ENCODE peak calls at places on chromosome 2, in nine cellular contexts. One of them, this sample, is unnamed.
A peak's percentile ranks its signal among the peaks of the same experiment; 100 is the strongest.

GRCh38 chr2:231611273-231612198 is 18.9 kb downstream of the TEX44 start:
- DNase-seq in lower lobe of right lung: no peak
- DNase-seq in cardiac fibroblast: peak; percentile 53
- DNase-seq in 8988T: peak; percentile 87
- DNase-seq in activated CD4-positive, CD25-positive, alpha-beta regulatory T cell: no peak
- DNase-seq in lower leg skin: peak; percentile 76
- DNase-seq in head of caudate nucleus: peak; percentile 49
- DNase-seq in Calu3: peak; percentile 74
- DNase-seq in SW480: peak; percentile 85
- DNase-seq in this sample: peak; percentile 60

GRCh38 chr2:223055836-223056235 is 3.8 kb downstream of the KCNE4 start:
- DNase-seq in cardiac fibroblast: peak; percentile 51
- DNase-seq in Calu3: no peak
- DNase-seq in head of caudate nucleus: no peak
- DNase-seq in lower leg skin: no peak
- DNase-seq in lower lobe of right lung: no peak
- DNase-seq in SW480: no peak
- DNase-seq in 8988T: no peak
- DNase-seq in activated CD4-positive, CD25-positive, alpha-beta regulatory T cell: no peak
- DNase-seq in this sample: no peak

GRCh38 chr2:74181739-74182138 is 3.1 kb upstream of the MOB1A start:
- DNase-seq in head of caudate nucleus: peak; percentile 51
- DNase-seq in Calu3: no peak
- DNase-seq in cardiac fibroblast: no peak
- DNase-seq in SW480: no peak
- DNase-seq in lower lobe of right lung: peak; percentile 65
- DNase-seq in activated CD4-positive, CD25-positive, alpha-beta regulatory T cell: no peak
- DNase-seq in 8988T: no peak
- DNase-seq in lower leg skin: peak; percentile 64
- DNase-seq in this sample: no peak

GRCh38 chr2:46825958-46826897 is 89.4 kb downstream of the MCFD2 start:
- DNase-seq in SW480: no peak
- DNase-seq in cardiac fibroblast: peak; percentile 62
- DNase-seq in head of caudate nucleus: no peak
- DNase-seq in 8988T: no peak
- DNase-seq in lower lobe of right lung: no peak
- DNase-seq in lower leg skin: no peak
- DNase-seq in Calu3: no peak
- DNase-seq in activated CD4-positive, CD25-positive, alpha-beta regulatory T cell: no peak
- DNase-seq in this sample: no peak

GRCh38 chr2:237859082-237859433 is 365 bp upstream of the RAMP1 start:
- DNase-seq in head of caudate nucleus: peak; percentile 71
- DNase-seq in lower lobe of right lung: no peak
- DNase-seq in 8988T: no peak
- DNase-seq in cardiac fibroblast: no peak
- DNase-seq in Calu3: no peak
- DNase-seq in lower leg skin: no peak
- DNase-seq in activated CD4-positive, CD25-positive, alpha-beta regulatory T cell: no peak
- DNase-seq in SW480: no peak
- DNase-seq in this sample: no peak

GRCh38 chr2:136116111-136116812 is 1.7 kb downstream of the CXCR4 start:
- DNase-seq in Calu3: peak; percentile 71
- DNase-seq in activated CD4-positive, CD25-positive, alpha-beta regulatory T cell: peak; percentile 73
- DNase-seq in 8988T: no peak
- DNase-seq in lower lobe of right lung: peak; percentile 87
- DNase-seq in lower leg skin: no peak
- DNase-seq in SW480: peak; percentile 14
- DNase-seq in head of caudate nucleus: no peak
- DNase-seq in cardiac fibroblast: peak; percentile 5
- DNase-seq in this sample: peak; percentile 44

GRCh38 chr2:171287606-171288005 is 126.9 kb upstream of the TLK1 start:
- DNase-seq in cardiac fibroblast: peak; percentile 29
- DNase-seq in lower leg skin: no peak
- DNase-seq in SW480: no peak
- DNase-seq in lower lobe of right lung: no peak
- DNase-seq in activated CD4-positive, CD25-positive, alpha-beta regulatory T cell: no peak
- DNase-seq in Calu3: no peak
- DNase-seq in 8988T: no peak
- DNase-seq in head of caudate nucleus: no peak
- DNase-seq in this sample: no peak

GRCh38 chr2:12918138-12918840 is 201.6 kb downstream of the TRIB2 start:
- DNase-seq in cardiac fibroblast: no peak
- DNase-seq in 8988T: no peak
- DNase-seq in activated CD4-positive, CD25-positive, alpha-beta regulatory T cell: no peak
- DNase-seq in head of caudate nucleus: no peak
- DNase-seq in lower leg skin: no peak
- DNase-seq in lower lobe of right lung: no peak
- DNase-seq in SW480: no peak
- DNase-seq in Calu3: no peak
- DNase-seq in this sample: no peak

GRCh38 chr2:144401036-144401435 is 118.9 kb downstream of the ZEB2 start:
- DNase-seq in 8988T: no peak
- DNase-seq in lower lobe of right lung: no peak
- DNase-seq in activated CD4-positive, CD25-positive, alpha-beta regulatory T cell: no peak
- DNase-seq in head of caudate nucleus: no peak
- DNase-seq in lower leg skin: no peak
- DNase-seq in cardiac fibroblast: no peak
- DNase-seq in SW480: no peak
- DNase-seq in Calu3: no peak
- DNase-seq in this sample: no peak

GRCh38 chr2:20040489-20041172 is 10.8 kb downstream of the LAPTM4A start:
- DNase-seq in cardiac fibroblast: no peak
- DNase-seq in 8988T: no peak
- DNase-seq in activated CD4-positive, CD25-positive, alpha-beta regulatory T cell: no peak
- DNase-seq in head of caudate nucleus: no peak
- DNase-seq in Calu3: no peak
- DNase-seq in SW480: peak; percentile 25
- DNase-seq in lower lobe of right lung: no peak
- DNase-seq in lower leg skin: no peak
- DNase-seq in this sample: peak; percentile 84

GRCh38 chr2:40611196-40611595 is 159.3 kb upstream of the SLC8A1 start:
- DNase-seq in cardiac fibroblast: peak; percentile 6
- DNase-seq in lower leg skin: no peak
- DNase-seq in head of caudate nucleus: no peak
- DNase-seq in activated CD4-positive, CD25-positive, alpha-beta regulatory T cell: no peak
- DNase-seq in Calu3: no peak
- DNase-seq in 8988T: no peak
- DNase-seq in SW480: no peak
- DNase-seq in lower lobe of right lung: no peak
- DNase-seq in this sample: no peak

GRCh38 chr2:212929116-212929515 is 222.3 kb downstream of the IKZF2 start:
- DNase-seq in Calu3: no peak
- DNase-seq in cardiac fibroblast: no peak
- DNase-seq in lower lobe of right lung: no peak
- DNase-seq in SW480: no peak
- DNase-seq in activated CD4-positive, CD25-positive, alpha-beta regulatory T cell: no peak
- DNase-seq in lower leg skin: no peak
- DNase-seq in head of caudate nucleus: no peak
- DNase-seq in 8988T: no peak
- DNase-seq in this sample: no peak

GRCh38 chr2:65032016-65032975 is 23.9 kb upstream of the CEP68 start:
- DNase-seq in SW480: no peak
- DNase-seq in cardiac fibroblast: peak; percentile 13
- DNase-seq in Calu3: no peak
- DNase-seq in 8988T: no peak
- DNase-seq in lower lobe of right lung: no peak
- DNase-seq in lower leg skin: no peak
- DNase-seq in head of caudate nucleus: no peak
- DNase-seq in activated CD4-positive, CD25-positive, alpha-beta regulatory T cell: no peak
- DNase-seq in this sample: no peak

GRCh38 chr2:126679314-126679713 is 23.4 kb downstream of the GYPC start:
- DNase-seq in cardiac fibroblast: no peak
- DNase-seq in activated CD4-positive, CD25-positive, alpha-beta regulatory T cell: no peak
- DNase-seq in head of caudate nucleus: no peak
- DNase-seq in SW480: no peak
- DNase-seq in lower leg skin: no peak
- DNase-seq in lower lobe of right lung: no peak
- DNase-seq in 8988T: no peak
- DNase-seq in Calu3: no peak
- DNase-seq in this sample: no peak

GRCh38 chr2:109331081-109331480 is 202.1 kb downstream of the SH3RF3 start:
- DNase-seq in lower lobe of right lung: no peak
- DNase-seq in cardiac fibroblast: peak; percentile 45
- DNase-seq in 8988T: no peak
- DNase-seq in activated CD4-positive, CD25-positive, alpha-beta regulatory T cell: no peak
- DNase-seq in head of caudate nucleus: no peak
- DNase-seq in lower leg skin: no peak
- DNase-seq in SW480: no peak
- DNase-seq in Calu3: no peak
- DNase-seq in this sample: no peak

GRCh38 chr2:238979636-238980035 is 131.8 kb downstream of the TWIST2 start:
- DNase-seq in 8988T: no peak
- DNase-seq in head of caudate nucleus: no peak
- DNase-seq in lower lobe of right lung: no peak
- DNase-seq in Calu3: no peak
- DNase-seq in activated CD4-positive, CD25-positive, alpha-beta regulatory T cell: no peak
- DNase-seq in SW480: no peak
- DNase-seq in cardiac fibroblast: no peak
- DNase-seq in lower leg skin: no peak
- DNase-seq in this sample: no peak

GRCh38 chr2:239409976-239410375 is 9.2 kb upstream of the HDAC4 start:
- DNase-seq in Calu3: no peak
- DNase-seq in activated CD4-positive, CD25-positive, alpha-beta regulatory T cell: no peak
- DNase-seq in cardiac fibroblast: no peak
- DNase-seq in lower leg skin: no peak
- DNase-seq in 8988T: no peak
- DNase-seq in SW480: no peak
- DNase-seq in head of caudate nucleus: no peak
- DNase-seq in lower lobe of right lung: no peak
- DNase-seq in this sample: no peak

GRCh38 chr2:217160103-217160502 is 300.2 kb upstream of the TNP1 start:
- DNase-seq in lower lobe of right lung: no peak
- DNase-seq in lower leg skin: no peak
- DNase-seq in cardiac fibroblast: no peak
- DNase-seq in Calu3: no peak
- DNase-seq in activated CD4-positive, CD25-positive, alpha-beta regulatory T cell: no peak
- DNase-seq in head of caudate nucleus: no peak
- DNase-seq in SW480: peak; percentile 11
- DNase-seq in 8988T: no peak
- DNase-seq in this sample: no peak

GRCh38 chr2:72081450-72081849 is 66.2 kb downstream of the CYP26B1 start:
- DNase-seq in lower lobe of right lung: no peak
- DNase-seq in activated CD4-positive, CD25-positive, alpha-beta regulatory T cell: no peak
- DNase-seq in lower leg skin: no peak
- DNase-seq in 8988T: no peak
- DNase-seq in SW480: no peak
- DNase-seq in cardiac fibroblast: peak; percentile 5
- DNase-seq in Calu3: no peak
- DNase-seq in head of caudate nucleus: peak; percentile 70
- DNase-seq in this sample: no peak

GRCh38 chr2:45397292-45397691 is 213.8 kb downstream of the SRBD1 start:
- DNase-seq in SW480: no peak
- DNase-seq in Calu3: no peak
- DNase-seq in lower lobe of right lung: no peak
- DNase-seq in activated CD4-positive, CD25-positive, alpha-beta regulatory T cell: no peak
- DNase-seq in lower leg skin: no peak
- DNase-seq in head of caudate nucleus: no peak
- DNase-seq in 8988T: no peak
- DNase-seq in cardiac fibroblast: no peak
- DNase-seq in this sample: no peak

GRCh38 chr2:47069628-47070154 is 85.4 kb downstream of the STPG4 start:
- DNase-seq in cardiac fibroblast: peak; percentile 83
- DNase-seq in 8988T: peak; percentile 93
- DNase-seq in SW480: peak; percentile 96
- DNase-seq in lower leg skin: peak; percentile 84
- DNase-seq in head of caudate nucleus: peak; percentile 66
- DNase-seq in lower lobe of right lung: peak; percentile 82
- DNase-seq in activated CD4-positive, CD25-positive, alpha-beta regulatory T cell: no peak
- DNase-seq in Calu3: peak; percentile 90
- DNase-seq in this sample: peak; percentile 78

GRCh38 chr2:47888581-47889280 is 17.6 kb downstream of the FBXO11 start:
- DNase-seq in activated CD4-positive, CD25-positive, alpha-beta regulatory T cell: no peak
- DNase-seq in cardiac fibroblast: no peak
- DNase-seq in 8988T: no peak
- DNase-seq in head of caudate nucleus: no peak
- DNase-seq in Calu3: no peak
- DNase-seq in SW480: no peak
- DNase-seq in lower lobe of right lung: no peak
- DNase-seq in lower leg skin: no peak
- DNase-seq in this sample: no peak

GRCh38 chr2:240991378-240992263 is 6.8 kb upstream of the SNED1 start:
- DNase-seq in SW480: peak; percentile 97
- DNase-seq in lower lobe of right lung: peak; percentile 90
- DNase-seq in head of caudate nucleus: peak; percentile 32
- DNase-seq in cardiac fibroblast: peak; percentile 93
- DNase-seq in Calu3: peak; percentile 90
- DNase-seq in 8988T: peak; percentile 76
- DNase-seq in activated CD4-positive, CD25-positive, alpha-beta regulatory T cell: no peak
- DNase-seq in lower leg skin: peak; percentile 87
- DNase-seq in this sample: peak; percentile 99

GRCh38 chr2:182593394-182593707 is 122.7 kb upstream of the DNAJC10 start:
- DNase-seq in activated CD4-positive, CD25-positive, alpha-beta regulatory T cell: no peak
- DNase-seq in 8988T: no peak
- DNase-seq in cardiac fibroblast: peak; percentile 73
- DNase-seq in head of caudate nucleus: peak; percentile 41
- DNase-seq in lower leg skin: no peak
- DNase-seq in SW480: peak; percentile 19
- DNase-seq in lower lobe of right lung: no peak
- DNase-seq in Calu3: no peak
- DNase-seq in this sample: peak; percentile 4

GRCh38 chr2:169828141-169828811 is 1.0 kb downstream of the UBR3 start:
- DNase-seq in activated CD4-positive, CD25-positive, alpha-beta regulatory T cell: peak; percentile 3
- DNase-seq in head of caudate nucleus: peak; percentile 71
- DNase-seq in cardiac fibroblast: peak; percentile 50
- DNase-seq in SW480: peak; percentile 57
- DNase-seq in 8988T: peak; percentile 44
- DNase-seq in lower leg skin: peak; percentile 40
- DNase-seq in Calu3: peak; percentile 35
- DNase-seq in lower lobe of right lung: peak; percentile 56
- DNase-seq in this sample: peak; percentile 45

GRCh38 chr2:9629222-9630000 is 1.4 kb downstream of the YWHAQ start:
- DNase-seq in cardiac fibroblast: peak; percentile 37
- DNase-seq in SW480: peak; percentile 33
- DNase-seq in lower lobe of right lung: no peak
- DNase-seq in Calu3: no peak
- DNase-seq in lower leg skin: no peak
- DNase-seq in activated CD4-positive, CD25-positive, alpha-beta regulatory T cell: no peak
- DNase-seq in head of caudate nucleus: no peak
- DNase-seq in 8988T: no peak
- DNase-seq in this sample: peak; percentile 53

GRCh38 chr2:223297788-223298187 is 245.8 kb downstream of the KCNE4 start:
- DNase-seq in head of caudate nucleus: peak; percentile 64
- DNase-seq in Calu3: no peak
- DNase-seq in cardiac fibroblast: no peak
- DNase-seq in activated CD4-positive, CD25-positive, alpha-beta regulatory T cell: no peak
- DNase-seq in 8988T: no peak
- DNase-seq in SW480: no peak
- DNase-seq in lower leg skin: no peak
- DNase-seq in lower lobe of right lung: no peak
- DNase-seq in this sample: no peak

GRCh38 chr2:182548031-182548950 is 121.5 kb upstream of the PDE1A start:
- DNase-seq in Calu3: no peak
- DNase-seq in 8988T: no peak
- DNase-seq in lower leg skin: no peak
- DNase-seq in activated CD4-positive, CD25-positive, alpha-beta regulatory T cell: no peak
- DNase-seq in cardiac fibroblast: peak; percentile 77
- DNase-seq in lower lobe of right lung: no peak
- DNase-seq in head of caudate nucleus: no peak
- DNase-seq in SW480: no peak
- DNase-seq in this sample: peak; percentile 51

GRCh38 chr2:188524519-188525113 is 232.9 kb downstream of the GULP1 start:
- DNase-seq in lower leg skin: no peak
- DNase-seq in head of caudate nucleus: peak; percentile 16
- DNase-seq in activated CD4-positive, CD25-positive, alpha-beta regulatory T cell: no peak
- DNase-seq in cardiac fibroblast: peak; percentile 81
- DNase-seq in 8988T: no peak
- DNase-seq in lower lobe of right lung: no peak
- DNase-seq in SW480: peak; percentile 50
- DNase-seq in Calu3: peak; percentile 51
- DNase-seq in this sample: peak; percentile 66

GRCh38 chr2:121282800-121283382 is 2.1 kb downstream of the TFCP2L1 start:
- DNase-seq in SW480: no peak
- DNase-seq in lower lobe of right lung: no peak
- DNase-seq in 8988T: no peak
- DNase-seq in activated CD4-positive, CD25-positive, alpha-beta regulatory T cell: no peak
- DNase-seq in lower leg skin: no peak
- DNase-seq in head of caudate nucleus: no peak
- DNase-seq in Calu3: peak; percentile 55
- DNase-seq in cardiac fibroblast: no peak
- DNase-seq in this sample: no peak